ENCODE peak calls at places on chromosomes 13 and 19, in seven cellular contexts. R, H, I, U, L, Q and T are unnamed samples.

GRCh38 chr13:32528358-32528757 is 10.2 kb downstream of the N4BP2L2 start:
- DNase-seq in R (no peak), H (no peak), I (no peak), U (no peak), L (no peak), Q (no peak), T (no peak)

GRCh38 chr19:18072335-18072734 is 14.4 kb downstream of the IL12RB1 start:
- DNase-seq in R (no peak), H (no peak), I (no peak), U (no peak), L (no peak), Q (no peak), T (no peak)

GRCh38 chr13:110699148-110700145 is 6.5 kb downstream of the CARS2 start:
- DNase-seq in R (no peak), H (no peak), I (no peak), U (peak), L (no peak), Q (no peak), T (no peak)

GRCh38 chr19:57803594-57804325 is 11.0 kb downstream of the ZNF552 start:
- DNase-seq in R (no peak), H (no peak), I (no peak), U (no peak), L (no peak), Q (peak), T (no peak)

GRCh38 chr13:36432106-36432544 is at the start of gene CCNA1:
- DNase-seq in R (no peak), H (no peak), I (peak), U (no peak), L (no peak), Q (no peak), T (no peak)

GRCh38 chr13:96090240-96091101 is 564 bp downstream of the HS6ST3 start:
- DNase-seq in R (no peak), H (no peak), I (peak), U (no peak), L (no peak), Q (no peak), T (no peak)

GRCh38 chr13:39106216-39106995 is 68.2 kb downstream of the NHLRC3 start:
- DNase-seq in R (no peak), H (no peak), I (no peak), U (no peak), L (no peak), Q (no peak), T (no peak)

GRCh38 chr19:4653793-4654436 is 14.6 kb downstream of the TNFAIP8L1 start:
- DNase-seq in R (no peak), H (no peak), I (no peak), U (no peak), L (no peak), Q (no peak), T (no peak)

GRCh38 chr13:99969368-99969933 is 2.1 kb downstream of the ZIC5 start:
- DNase-seq in R (no peak), H (no peak), I (no peak), U (no peak), L (no peak), Q (no peak), T (no peak)
- H3K27ac ChIP-seq in R (no peak), H (no peak), I (no peak), U (no peak), L (no peak), Q (no peak), T (no peak)

DNA sequence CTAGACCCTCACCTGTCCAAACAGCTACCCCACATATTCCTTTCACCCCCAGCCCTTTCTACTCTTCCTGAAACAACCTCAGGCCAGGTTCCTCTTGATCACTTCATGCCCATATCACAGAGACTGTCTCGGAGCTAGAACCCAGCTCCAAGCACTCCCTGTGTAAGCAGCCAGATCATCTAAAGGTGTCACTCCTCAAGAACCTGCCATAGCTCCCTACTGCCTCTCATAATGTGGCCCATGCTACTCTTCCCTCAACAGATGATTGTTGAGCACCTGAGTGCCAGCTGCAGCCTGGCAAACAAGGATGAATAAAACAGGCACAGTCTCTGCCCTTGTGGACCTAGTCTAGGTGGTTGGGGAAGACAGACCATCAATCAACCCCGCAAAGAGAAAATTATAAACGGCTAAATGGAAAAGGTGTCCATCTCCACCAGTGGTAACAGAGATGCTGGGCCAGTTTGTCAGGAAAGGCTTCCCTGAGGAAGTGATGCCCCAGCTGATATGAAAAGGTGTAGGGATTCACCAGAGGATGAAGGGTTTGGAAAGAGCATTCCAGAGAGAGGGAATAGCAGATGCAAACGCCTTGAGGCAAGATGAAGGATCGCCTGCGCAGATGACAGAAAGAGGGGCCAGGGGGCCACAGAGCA is 8.3 kb downstream of the EPS15L1 start:
- DNase-seq in R (no peak), H (no peak), I (no peak), U (no peak), L (no peak), Q (no peak), T (no peak)
- H3K27ac ChIP-seq in R (no peak), H (peak), I (no peak), U (no peak), L (no peak), Q (no peak), T (peak)

GRCh38 chr13:24267801-24268200 is 41.6 kb upstream of the C1QTNF9 start:
- DNase-seq in R (no peak), H (no peak), I (no peak), U (no peak), L (no peak), Q (no peak), T (no peak)
- H3K27ac ChIP-seq in R (no peak), H (no peak), I (no peak), U (peak), L (peak), Q (peak), T (no peak)

DNA sequence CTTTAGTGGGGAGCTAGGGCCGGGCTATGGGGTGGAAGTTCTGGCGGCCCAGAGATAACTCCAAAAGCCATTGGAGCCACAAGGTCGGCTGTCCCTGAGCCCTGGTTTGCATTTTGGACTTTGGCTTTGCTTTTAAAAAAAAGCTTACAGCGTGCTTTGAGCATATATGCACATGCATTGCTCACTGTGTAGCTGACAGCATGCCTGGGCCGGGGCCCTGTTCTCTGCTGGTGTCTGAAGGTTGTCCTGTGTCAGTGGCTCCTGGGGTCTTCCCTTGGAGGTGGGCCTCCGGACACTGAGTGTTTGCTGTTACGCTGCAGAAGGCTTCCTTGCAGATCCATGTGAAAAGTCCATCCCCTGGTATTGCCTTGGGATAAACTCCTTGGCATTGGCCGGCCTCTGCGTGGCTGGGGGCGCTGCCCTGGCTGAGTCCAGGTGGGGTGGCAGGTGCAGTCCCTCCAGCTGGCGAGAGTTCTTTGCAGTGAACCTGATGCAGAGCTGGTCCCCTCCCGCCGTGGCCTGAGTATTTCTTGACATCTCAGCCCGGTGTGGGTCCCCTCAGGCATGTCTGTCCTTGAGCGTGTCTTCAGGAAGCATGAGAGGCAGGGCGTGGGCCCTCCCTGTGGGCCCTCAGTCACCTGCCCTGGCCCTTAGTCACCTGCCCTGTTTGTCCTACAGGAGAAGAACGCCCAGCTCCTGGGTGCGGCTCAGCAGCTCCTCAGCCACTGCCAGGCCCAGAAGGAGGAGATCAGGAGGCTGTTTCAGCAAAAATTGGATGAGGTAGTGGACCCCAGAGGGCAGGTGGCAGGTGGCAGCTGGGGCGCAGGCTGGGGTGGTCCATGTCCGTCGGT is 23.0 kb downstream of the PLEKHJ1 start:
- DNase-seq in R (no peak), H (no peak), I (no peak), U (no peak), L (no peak), Q (no peak), T (no peak)
- H3K27ac ChIP-seq in R (no peak), H (peak), I (no peak), U (no peak), L (no peak), Q (no peak), T (no peak)

DNA sequence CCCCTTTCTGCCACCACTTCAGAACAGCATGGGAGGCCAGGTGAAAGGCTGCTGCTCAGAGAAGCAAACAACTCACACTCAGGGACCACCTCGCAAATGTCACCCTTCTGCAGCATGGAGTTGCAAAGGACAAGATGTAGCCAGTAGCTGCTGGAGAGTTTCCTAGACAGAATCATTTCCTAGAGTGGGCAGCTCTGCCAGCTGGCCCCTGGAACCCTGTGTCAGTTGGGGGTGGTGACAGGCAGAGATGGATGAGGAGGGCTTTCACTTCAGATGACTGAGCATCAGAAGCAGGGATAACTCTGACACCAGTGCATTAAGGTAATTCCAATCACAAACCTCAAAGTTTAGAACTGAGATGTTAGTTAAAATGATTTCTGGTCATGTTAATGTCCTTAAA is 34.4 kb upstream of the EPHX3 start:
- DNase-seq in R (no peak), H (no peak), I (no peak), U (no peak), L (no peak), Q (no peak), T (no peak)
- H3K27ac ChIP-seq in R (no peak), H (no peak), I (no peak), U (peak), L (peak), Q (no peak), T (no peak)